ENCODE peak calls at places on chromosome 12, in six cellular contexts. Q is tibial artery; R is thoracic aorta; M is breast epithelium; T is CD8-positive, alpha-beta T cell; D is lower lobe of right lung. U is an unnamed sample.

GRCh38 chr12:116346222-116346621 is 68.7 kb upstream of the MED13L start:
- DNase-seq in Q (no peak), R (no peak), T (no peak), D (no peak), M (no peak), U (no peak)

GRCh38 chr12:57834086-57834876 is 12.2 kb downstream of the CTDSP2 start:
- DNase-seq in Q (no peak), D (no peak), T (no peak), M (no peak), R (no peak), U (no peak)

GRCh38 chr12:96211989-96212388 is 17.8 kb downstream of the ELK3 start:
- DNase-seq in M (no peak), R (no peak), T (no peak), Q (no peak), D (no peak), U (no peak)

GRCh38 chr12:96044017-96044985 is 8.9 kb upstream of the LTA4H start:
- DNase-seq in T (no peak), Q (no peak), R (no peak), M (no peak), D (no peak), U (no peak)

GRCh38 chr12:57712671-57713070 is 18.7 kb downstream of the OS9 start:
- DNase-seq in Q (no peak), T (no peak), M (peak), R (no peak), D (no peak), U (no peak)

GRCh38 chr12:52568111-52568510 is 5.5 kb downstream of the KRT74 start:
- DNase-seq in R (no peak), D (no peak), Q (no peak), M (no peak), T (no peak), U (no peak)

GRCh38 chr12:32466986-32467711 is 67.8 kb downstream of the FGD4 start:
- DNase-seq in R (no peak), D (no peak), T (no peak), Q (no peak), M (no peak), U (no peak)

GRCh38 chr12:132218519-132218860 is 74.2 kb downstream of the NOC4L start:
- DNase-seq in R (no peak), D (no peak), T (peak), M (no peak), Q (no peak), U (no peak)

GRCh38 chr12:91289881-91290280 is 107.3 kb upstream of the DCN start:
- DNase-seq in M (no peak), T (no peak), R (no peak), Q (no peak), D (no peak), U (no peak)

GRCh38 chr12:56034586-56035332 is 7.0 kb upstream of the RPS26 start:
- DNase-seq in M (no peak), R (no peak), D (no peak), Q (no peak), T (peak), U (no peak)

GRCh38 chr12:75933136-75933535 is 98.4 kb downstream of the PHLDA1 start:
- DNase-seq in D (no peak), M (no peak), T (no peak), R (no peak), Q (no peak), U (no peak)

GRCh38 chr12:15534322-15534721 is 212.0 kb downstream of the PTPRO start:
- DNase-seq in M (no peak), R (no peak), T (no peak), Q (no peak), D (no peak), U (no peak)

GRCh38 chr12:51381226-51382079 is 9.8 kb downstream of the GALNT6 start:
- DNase-seq in Q (no peak), T (no peak), D (no peak), M (no peak), R (no peak), U (no peak)

GRCh38 chr12:59715434-59715833 is 119.6 kb downstream of the SLC16A7 start:
- DNase-seq in M (no peak), Q (no peak), T (no peak), D (no peak), R (no peak), U (no peak)

GRCh38 chr12:95326450-95326849 is 108.8 kb downstream of the VEZT start:
- DNase-seq in M (no peak), T (no peak), D (no peak), Q (no peak), R (no peak), U (no peak)

GRCh38 chr12:14249368-14249767 is 116.1 kb upstream of the ATF7IP start:
- DNase-seq in T (no peak), D (no peak), Q (no peak), M (no peak), R (no peak), U (no peak)

GRCh38 chr12:98296462-98297079 is 218.8 kb upstream of the TMPO start:
- DNase-seq in M (no peak), T (no peak), Q (no peak), D (no peak), R (no peak), U (no peak)

GRCh38 chr12:127485528-127485927 is 781.4 kb upstream of the TMEM132C start:
- DNase-seq in R (no peak), D (no peak), Q (no peak), T (no peak), M (no peak), U (no peak)

GRCh38 chr12:34600592-34601462 is 578.5 kb downstream of the ALG10 start:
- DNase-seq in R (no peak), M (no peak), Q (no peak), D (peak), T (no peak), U (no peak)

GRCh38 chr12:115166698-115167315 is 482.8 kb upstream of the TBX3 start:
- DNase-seq in Q (no peak), D (no peak), T (no peak), R (no peak), M (no peak), U (no peak)

GRCh38 chr12:11510671-11511070 is 115.3 kb upstream of the PRB2 start:
- DNase-seq in M (no peak), Q (no peak), D (no peak), R (no peak), T (no peak), U (no peak)

GRCh38 chr12:16606936-16607335 is 974 bp upstream of the LMO3 start:
- DNase-seq in Q (no peak), R (no peak), D (no peak), M (no peak), T (no peak), U (no peak)

GRCh38 chr12:26122681-26123481 is 2.0 kb downstream of the BHLHE41 start:
- DNase-seq in D (peak), T (peak), M (peak), R (peak), Q (peak), U (peak)

GRCh38 chr12:28378749-28379148 is 188.5 kb downstream of the CCDC91 start:
- DNase-seq in D (no peak), M (no peak), R (no peak), Q (no peak), T (no peak), U (no peak)

GRCh38 chr12:122614839-122615238 is 87.8 kb downstream of the KNTC1 start:
- DNase-seq in R (no peak), T (no peak), M (no peak), Q (no peak), D (no peak), U (no peak)

GRCh38 chr12:74317078-74317581 is 220.5 kb upstream of the ATXN7L3B start:
- DNase-seq in T (no peak), Q (no peak), D (no peak), R (no peak), M (no peak), U (no peak)

GRCh38 chr12:117968084-117968789 is 553 bp downstream of the KSR2 start:
- DNase-seq in R (no peak), M (no peak), D (no peak), Q (no peak), T (no peak), U (no peak)

GRCh38 chr12:93738199-93739058 is 61.3 kb downstream of the CRADD start:
- DNase-seq in R (no peak), D (no peak), Q (no peak), T (no peak), M (no peak), U (no peak)

GRCh38 chr12:121241203-121241970 is 31.5 kb downstream of the P2RX4 start:
- DNase-seq in Q (no peak), D (no peak), M (no peak), R (no peak), T (peak), U (no peak)

GRCh38 chr12:121239335-121239678 is 29.4 kb downstream of the P2RX4 start:
- DNase-seq in T (no peak), D (no peak), R (no peak), Q (no peak), M (no peak), U (no peak)

GRCh38 chr12:121239704-121240420 is 29.9 kb downstream of the P2RX4 start:
- DNase-seq in D (no peak), Q (no peak), M (no peak), T (no peak), R (no peak), U (no peak)

GRCh38 chr12:121238604-121239334 is 28.8 kb downstream of the P2RX4 start:
- DNase-seq in M (no peak), T (no peak), R (no peak), Q (no peak), D (no peak), U (no peak)

GRCh38 chr12:121240484-121241202 is 30.7 kb downstream of the P2RX4 start:
- DNase-seq in R (peak), T (peak), D (peak), M (peak), Q (peak), U (peak)
- H3K4me3 ChIP-seq in R (peak), T (peak), D (peak), M (peak), Q (peak), U (peak)

DNA sequence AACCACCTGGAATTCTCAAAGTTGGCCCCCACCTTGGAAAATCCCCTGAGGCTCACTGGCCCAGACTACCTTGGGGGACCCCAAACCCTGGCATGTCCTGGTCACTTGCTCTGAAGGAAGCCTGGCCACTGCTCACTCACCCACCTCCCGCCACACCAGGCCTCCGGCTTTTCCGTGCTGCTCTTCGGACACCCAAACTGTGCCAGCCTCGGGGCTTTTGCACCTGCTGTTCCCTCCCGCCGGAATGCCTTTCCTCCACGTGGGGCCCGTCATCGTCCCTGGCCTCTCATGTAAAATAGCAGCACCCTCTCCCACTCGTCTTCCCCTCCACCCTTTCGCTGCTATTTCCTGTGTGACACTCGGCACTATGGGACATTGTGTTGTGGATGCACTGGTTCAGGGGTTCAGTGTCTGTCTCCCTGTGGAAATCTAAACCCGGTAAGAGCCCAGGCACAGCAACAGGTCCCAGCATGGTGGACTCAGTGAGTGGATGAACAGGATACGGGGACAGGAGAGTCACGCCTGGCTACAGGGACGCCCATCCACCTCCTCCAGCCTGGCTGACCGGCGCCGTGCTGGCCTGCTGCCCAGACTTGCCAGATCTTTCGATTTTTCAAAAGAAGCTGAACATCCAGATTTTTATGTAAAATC is 87.4 kb upstream of the NCOR2 start:
- DNase-seq in D (no peak), Q (no peak), M (peak), T (no peak), R (no peak), U (peak)
- H3K27ac ChIP-seq in D (peak), Q (peak), M (peak), T (no peak), R (peak), U (peak)

DNA sequence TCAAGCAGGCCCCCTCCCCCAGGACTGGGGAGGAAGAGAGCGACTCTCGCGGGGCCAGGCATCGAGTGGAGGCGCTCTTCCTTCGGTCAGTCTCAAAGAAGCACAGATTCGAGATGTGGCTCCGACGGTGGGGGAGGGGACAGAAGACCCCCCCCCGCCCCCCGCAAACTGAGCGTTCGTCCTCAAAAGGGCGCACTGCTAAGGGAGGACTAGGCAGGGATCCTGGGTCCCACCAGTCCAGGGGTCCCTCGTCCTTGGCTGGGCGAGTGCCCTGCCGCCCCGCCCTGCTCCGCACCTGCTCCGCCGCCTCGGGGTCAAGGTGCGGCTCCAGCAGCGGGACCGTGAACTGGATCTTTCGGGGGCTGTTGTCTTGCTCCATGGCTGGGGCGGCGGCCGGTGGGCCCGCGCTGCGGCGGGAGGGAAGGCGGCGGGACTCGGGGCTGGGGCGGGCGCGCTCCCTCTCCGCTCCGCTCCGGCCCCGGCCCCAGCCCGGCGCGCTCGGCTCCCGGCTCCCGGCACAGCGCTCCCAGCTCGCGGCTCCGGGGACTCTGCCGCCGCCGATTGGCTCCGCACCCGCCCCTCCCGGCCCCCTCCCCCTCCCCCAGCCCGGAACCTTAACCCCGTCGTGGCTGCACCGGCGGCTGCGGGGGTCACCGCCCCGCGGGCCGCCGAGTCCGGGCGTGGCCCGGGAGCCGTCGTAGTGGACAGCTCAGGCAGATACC is at the start of gene PPP1R1A:
- DNase-seq in M (no peak), R (no peak), D (no peak), T (no peak), Q (no peak), U (no peak)
- H3K4me3 ChIP-seq in M (peak), R (peak), D (peak), T (no peak), Q (peak), U (peak)

GRCh38 chr12:118981285-118982201 is at the start of gene SRRM4:
- DNase-seq in R (no peak), M (no peak), Q (no peak), D (peak), T (no peak), U (no peak)

GRCh38 chr12:118982308-118982707 is 967 bp downstream of the SRRM4 start:
- DNase-seq in Q (no peak), M (no peak), D (no peak), T (no peak), R (no peak), U (no peak)

GRCh38 chr12:118983147-118983824 is 1.9 kb downstream of the SRRM4 start:
- DNase-seq in D (no peak), T (no peak), R (no peak), M (no peak), Q (no peak), U (no peak)

GRCh38 chr12:118980407-118981014 is 830 bp upstream of the SRRM4 start:
- DNase-seq in R (no peak), M (no peak), D (no peak), Q (no peak), T (no peak), U (no peak)

GRCh38 chr12:118979763-118980406 is 1.5 kb upstream of the SRRM4 start:
- DNase-seq in R (no peak), D (peak), T (no peak), Q (no peak), M (no peak), U (no peak)
- H3K27ac ChIP-seq in R (no peak), D (no peak), T (no peak), Q (no peak), M (no peak), U (no peak)

DNA sequence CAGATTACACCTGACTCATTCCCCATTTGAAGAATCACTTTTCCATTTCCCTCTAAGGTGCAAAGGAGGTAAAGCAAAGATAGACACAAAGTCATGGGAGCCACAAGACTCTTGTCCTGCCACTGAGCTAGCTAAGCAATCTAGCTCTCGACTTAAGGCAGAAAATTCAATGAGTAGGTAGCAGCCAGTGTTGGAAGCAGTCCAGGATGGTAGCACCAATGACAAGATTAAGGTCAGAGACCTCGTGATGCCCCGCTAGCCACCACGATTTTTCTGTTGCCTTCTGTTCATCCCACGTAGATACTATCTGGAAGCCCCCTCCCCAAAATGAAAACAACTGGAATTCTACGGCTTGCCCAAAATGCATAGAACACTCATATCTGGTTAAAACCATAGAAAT is 1.4 kb downstream of the VAMP1 start:
- DNase-seq in R (no peak), D (no peak), M (no peak), Q (no peak), T (no peak), U (no peak)
- H3K4me3 ChIP-seq in R (peak), D (peak), M (peak), Q (peak), T (peak), U (peak)